ENCODE peak calls at places on chromosomes 1 and 21, in seven cellular contexts. One of them, this sample, is unnamed.

GRCh38 chr21:25733859-25734653 is 648 bp downstream of the ATP5PF start:
- DNase-seq in cardiac fibroblast: peak
- DNase-seq in WERI-Rb-1: no peak
- DNase-seq in spleen: peak
- DNase-seq in CD4-positive, alpha-beta T cell: no peak
- DNase-seq in gastrocnemius medialis: peak
- DNase-seq in choroid plexus epithelial cell: peak
- DNase-seq in this sample: no peak

GRCh38 chr21:29382029-29382654 is 83.4 kb downstream of the BACH1 start:
- DNase-seq in cardiac fibroblast: peak
- DNase-seq in WERI-Rb-1: no peak
- DNase-seq in spleen: no peak
- DNase-seq in CD4-positive, alpha-beta T cell: no peak
- DNase-seq in gastrocnemius medialis: no peak
- DNase-seq in choroid plexus epithelial cell: peak
- DNase-seq in this sample: no peak

GRCh38 chr1:234607091-234608025 is 2.6 kb downstream of the IRF2BP2 start:
- DNase-seq in cardiac fibroblast: peak
- DNase-seq in WERI-Rb-1: peak
- DNase-seq in spleen: peak
- DNase-seq in CD4-positive, alpha-beta T cell: peak
- DNase-seq in gastrocnemius medialis: no peak
- DNase-seq in choroid plexus epithelial cell: no peak
- DNase-seq in this sample: peak

GRCh38 chr1:37746806-37747205 is 18.1 kb downstream of the EPHA10 start:
- DNase-seq in cardiac fibroblast: no peak
- DNase-seq in WERI-Rb-1: no peak
- DNase-seq in spleen: no peak
- DNase-seq in CD4-positive, alpha-beta T cell: no peak
- DNase-seq in gastrocnemius medialis: no peak
- DNase-seq in choroid plexus epithelial cell: no peak
- DNase-seq in this sample: no peak

GRCh38 chr1:166165661-166166399 is 971 bp downstream of the FAM78B start:
- DNase-seq in cardiac fibroblast: no peak
- DNase-seq in WERI-Rb-1: peak
- DNase-seq in spleen: peak
- DNase-seq in CD4-positive, alpha-beta T cell: no peak
- DNase-seq in gastrocnemius medialis: peak
- DNase-seq in choroid plexus epithelial cell: no peak
- DNase-seq in this sample: peak

GRCh38 chr1:30416221-30416820 is 307.1 kb downstream of the MATN1 start:
- DNase-seq in cardiac fibroblast: no peak
- DNase-seq in WERI-Rb-1: no peak
- DNase-seq in spleen: no peak
- DNase-seq in CD4-positive, alpha-beta T cell: no peak
- DNase-seq in gastrocnemius medialis: no peak
- DNase-seq in choroid plexus epithelial cell: no peak
- DNase-seq in this sample: no peak

GRCh38 chr1:77832889-77833288 is 53.4 kb downstream of the MIGA1 start:
- DNase-seq in cardiac fibroblast: peak
- DNase-seq in WERI-Rb-1: no peak
- DNase-seq in spleen: no peak
- DNase-seq in CD4-positive, alpha-beta T cell: no peak
- DNase-seq in gastrocnemius medialis: peak
- DNase-seq in choroid plexus epithelial cell: peak
- DNase-seq in this sample: no peak

GRCh38 chr1:76697361-76697760 is 169.9 kb upstream of the ST6GALNAC5 start:
- DNase-seq in cardiac fibroblast: no peak
- DNase-seq in WERI-Rb-1: no peak
- DNase-seq in spleen: no peak
- DNase-seq in CD4-positive, alpha-beta T cell: no peak
- DNase-seq in gastrocnemius medialis: no peak
- DNase-seq in choroid plexus epithelial cell: no peak
- DNase-seq in this sample: no peak

GRCh38 chr1:77513839-77514763 is 168.4 kb downstream of the ZZZ3 start:
- DNase-seq in cardiac fibroblast: peak
- DNase-seq in WERI-Rb-1: no peak
- DNase-seq in spleen: no peak
- DNase-seq in CD4-positive, alpha-beta T cell: no peak
- DNase-seq in gastrocnemius medialis: no peak
- DNase-seq in choroid plexus epithelial cell: peak
- DNase-seq in this sample: no peak

GRCh38 chr21:28793043-28793442 is 199.6 kb downstream of the LTN1 start:
- DNase-seq in cardiac fibroblast: peak
- DNase-seq in WERI-Rb-1: no peak
- DNase-seq in spleen: no peak
- DNase-seq in CD4-positive, alpha-beta T cell: no peak
- DNase-seq in gastrocnemius medialis: no peak
- DNase-seq in choroid plexus epithelial cell: peak
- DNase-seq in this sample: no peak

GRCh38 chr1:221165331-221166161 is 286.3 kb downstream of the HLX start:
- DNase-seq in cardiac fibroblast: peak
- DNase-seq in WERI-Rb-1: no peak
- DNase-seq in spleen: no peak
- DNase-seq in CD4-positive, alpha-beta T cell: no peak
- DNase-seq in gastrocnemius medialis: no peak
- DNase-seq in choroid plexus epithelial cell: no peak
- DNase-seq in this sample: no peak

GRCh38 chr1:176745945-176746344 is 283.0 kb downstream of the PAPPA2 start:
- DNase-seq in cardiac fibroblast: peak
- DNase-seq in WERI-Rb-1: peak
- DNase-seq in spleen: no peak
- DNase-seq in CD4-positive, alpha-beta T cell: no peak
- DNase-seq in gastrocnemius medialis: no peak
- DNase-seq in choroid plexus epithelial cell: no peak
- DNase-seq in this sample: no peak

GRCh38 chr1:193472838-193473398 is 286.5 kb upstream of the B3GALT2 start:
- DNase-seq in cardiac fibroblast: no peak
- DNase-seq in WERI-Rb-1: no peak
- DNase-seq in spleen: no peak
- DNase-seq in CD4-positive, alpha-beta T cell: no peak
- DNase-seq in gastrocnemius medialis: no peak
- DNase-seq in choroid plexus epithelial cell: no peak
- DNase-seq in this sample: no peak

GRCh38 chr1:219438386-219438785 is 174.5 kb downstream of the ZC3H11B start:
- DNase-seq in cardiac fibroblast: no peak
- DNase-seq in WERI-Rb-1: no peak
- DNase-seq in spleen: no peak
- DNase-seq in CD4-positive, alpha-beta T cell: no peak
- DNase-seq in gastrocnemius medialis: no peak
- DNase-seq in choroid plexus epithelial cell: no peak
- DNase-seq in this sample: no peak

GRCh38 chr1:181257117-181257516 is 168.6 kb downstream of the IER5 start:
- DNase-seq in cardiac fibroblast: no peak
- DNase-seq in WERI-Rb-1: no peak
- DNase-seq in spleen: no peak
- DNase-seq in CD4-positive, alpha-beta T cell: no peak
- DNase-seq in gastrocnemius medialis: no peak
- DNase-seq in choroid plexus epithelial cell: no peak
- DNase-seq in this sample: no peak

GRCh38 chr1:114081145-114082046 is 72.3 kb downstream of the SYT6 start:
- DNase-seq in cardiac fibroblast: no peak
- DNase-seq in WERI-Rb-1: no peak
- DNase-seq in spleen: no peak
- DNase-seq in CD4-positive, alpha-beta T cell: no peak
- DNase-seq in gastrocnemius medialis: no peak
- DNase-seq in choroid plexus epithelial cell: no peak
- DNase-seq in this sample: no peak

GRCh38 chr1:205447457-205448415 is 8.1 kb downstream of the BLACAT1 start:
- DNase-seq in cardiac fibroblast: peak
- DNase-seq in WERI-Rb-1: peak
- DNase-seq in spleen: peak
- DNase-seq in CD4-positive, alpha-beta T cell: no peak
- DNase-seq in gastrocnemius medialis: no peak
- DNase-seq in choroid plexus epithelial cell: no peak
- DNase-seq in this sample: no peak

GRCh38 chr1:159826436-159827101 is at the start of gene SLAMF8:
- DNase-seq in cardiac fibroblast: no peak
- DNase-seq in WERI-Rb-1: no peak
- DNase-seq in spleen: peak
- DNase-seq in CD4-positive, alpha-beta T cell: peak
- DNase-seq in gastrocnemius medialis: peak
- DNase-seq in choroid plexus epithelial cell: no peak
- DNase-seq in this sample: no peak

GRCh38 chr1:115337633-115338456 is at the start of gene NGF:
- DNase-seq in cardiac fibroblast: peak
- DNase-seq in WERI-Rb-1: peak
- DNase-seq in spleen: no peak
- DNase-seq in CD4-positive, alpha-beta T cell: no peak
- DNase-seq in gastrocnemius medialis: no peak
- DNase-seq in choroid plexus epithelial cell: peak
- DNase-seq in this sample: peak

GRCh38 chr1:165828103-165828558 is 717 bp downstream of the UCK2 start:
- DNase-seq in cardiac fibroblast: peak
- DNase-seq in WERI-Rb-1: peak
- DNase-seq in spleen: peak
- DNase-seq in CD4-positive, alpha-beta T cell: peak
- DNase-seq in gastrocnemius medialis: peak
- DNase-seq in choroid plexus epithelial cell: peak
- DNase-seq in this sample: peak

GRCh38 chr1:34688358-34688757 is 66.5 kb upstream of the GJB5 start:
- DNase-seq in cardiac fibroblast: no peak
- DNase-seq in WERI-Rb-1: no peak
- DNase-seq in spleen: no peak
- DNase-seq in CD4-positive, alpha-beta T cell: no peak
- DNase-seq in gastrocnemius medialis: no peak
- DNase-seq in choroid plexus epithelial cell: no peak
- DNase-seq in this sample: no peak

GRCh38 chr1:27418326-27418761 is 25.9 kb downstream of the GPR3 start:
- DNase-seq in cardiac fibroblast: peak
- DNase-seq in WERI-Rb-1: no peak
- DNase-seq in spleen: no peak
- DNase-seq in CD4-positive, alpha-beta T cell: no peak
- DNase-seq in gastrocnemius medialis: peak
- DNase-seq in choroid plexus epithelial cell: peak
- DNase-seq in this sample: no peak

GRCh38 chr1:61083014-61083798 is 845 bp downstream of the NFIA start:
- DNase-seq in cardiac fibroblast: peak
- DNase-seq in WERI-Rb-1: peak
- DNase-seq in spleen: peak
- DNase-seq in CD4-positive, alpha-beta T cell: peak
- DNase-seq in gastrocnemius medialis: no peak
- DNase-seq in choroid plexus epithelial cell: no peak
- DNase-seq in this sample: peak

GRCh38 chr1:219372916-219373615 is 199.4 kb downstream of the LYPLAL1 start:
- DNase-seq in cardiac fibroblast: no peak
- DNase-seq in WERI-Rb-1: no peak
- DNase-seq in spleen: no peak
- DNase-seq in CD4-positive, alpha-beta T cell: no peak
- DNase-seq in gastrocnemius medialis: no peak
- DNase-seq in choroid plexus epithelial cell: no peak
- DNase-seq in this sample: no peak

GRCh38 chr1:54577612-54578011 is 29.6 kb downstream of the ACOT11 start:
- DNase-seq in cardiac fibroblast: peak
- DNase-seq in WERI-Rb-1: no peak
- DNase-seq in spleen: peak
- DNase-seq in CD4-positive, alpha-beta T cell: no peak
- DNase-seq in gastrocnemius medialis: peak
- DNase-seq in choroid plexus epithelial cell: peak
- DNase-seq in this sample: no peak

GRCh38 chr1:182718311-182718710 is 33.9 kb upstream of the RGS8 start:
- DNase-seq in cardiac fibroblast: no peak
- DNase-seq in WERI-Rb-1: no peak
- DNase-seq in spleen: no peak
- DNase-seq in CD4-positive, alpha-beta T cell: no peak
- DNase-seq in gastrocnemius medialis: no peak
- DNase-seq in choroid plexus epithelial cell: no peak
- DNase-seq in this sample: no peak
- TF ChIP-seq CTCF in cardiac fibroblast: no peak
- TF ChIP-seq CTCF in WERI-Rb-1: peak
- TF ChIP-seq CTCF in spleen: no peak
- TF ChIP-seq CTCF in CD4-positive, alpha-beta T cell: no peak
- TF ChIP-seq CTCF in gastrocnemius medialis: no peak
- TF ChIP-seq CTCF in choroid plexus epithelial cell: no peak
- TF ChIP-seq CTCF in this sample: no peak

DNA sequence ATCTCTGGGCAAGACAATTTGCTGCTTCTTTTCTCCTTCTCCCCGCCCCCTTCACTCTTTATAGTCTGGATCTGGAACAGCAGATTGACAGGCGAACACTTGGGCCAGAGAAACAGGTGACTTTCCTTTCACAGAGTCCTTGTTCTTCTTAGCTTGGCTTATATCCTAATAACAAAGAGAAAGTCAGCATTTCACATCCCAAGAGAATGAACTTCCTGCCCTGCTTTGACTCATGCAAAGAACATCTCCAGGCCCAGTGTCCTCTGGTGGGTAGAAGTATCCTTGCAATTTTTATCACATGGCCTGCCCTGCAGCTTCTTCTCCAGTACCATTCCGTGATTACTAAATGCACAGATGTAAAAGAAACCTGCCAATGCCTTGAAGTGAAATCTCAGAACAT is 764.4 kb downstream of the ADGRL2 start:
- DNase-seq in cardiac fibroblast: peak
- DNase-seq in WERI-Rb-1: peak
- DNase-seq in spleen: no peak
- DNase-seq in CD4-positive, alpha-beta T cell: no peak
- DNase-seq in gastrocnemius medialis: peak
- DNase-seq in choroid plexus epithelial cell: peak
- DNase-seq in this sample: no peak
- TF ChIP-seq CTCF in cardiac fibroblast: peak
- TF ChIP-seq CTCF in WERI-Rb-1: no peak
- TF ChIP-seq CTCF in spleen: no peak
- TF ChIP-seq CTCF in CD4-positive, alpha-beta T cell: no peak
- TF ChIP-seq CTCF in gastrocnemius medialis: no peak
- TF ChIP-seq CTCF in choroid plexus epithelial cell: peak
- TF ChIP-seq CTCF in this sample: no peak

GRCh38 chr1:174880171-174880570 is 119.6 kb upstream of the CACYBP start:
- DNase-seq in cardiac fibroblast: no peak
- DNase-seq in WERI-Rb-1: no peak
- DNase-seq in spleen: no peak
- DNase-seq in CD4-positive, alpha-beta T cell: no peak
- DNase-seq in gastrocnemius medialis: no peak
- DNase-seq in choroid plexus epithelial cell: peak
- DNase-seq in this sample: no peak

GRCh38 chr1:174884001-174884400 is 115.7 kb upstream of the CACYBP start:
- DNase-seq in cardiac fibroblast: no peak
- DNase-seq in WERI-Rb-1: no peak
- DNase-seq in spleen: no peak
- DNase-seq in CD4-positive, alpha-beta T cell: no peak
- DNase-seq in gastrocnemius medialis: no peak
- DNase-seq in choroid plexus epithelial cell: no peak
- DNase-seq in this sample: no peak

GRCh38 chr1:174883361-174883760 is 116.4 kb upstream of the CACYBP start:
- DNase-seq in cardiac fibroblast: peak
- DNase-seq in WERI-Rb-1: no peak
- DNase-seq in spleen: no peak
- DNase-seq in CD4-positive, alpha-beta T cell: no peak
- DNase-seq in gastrocnemius medialis: no peak
- DNase-seq in choroid plexus epithelial cell: peak
- DNase-seq in this sample: no peak
- TF ChIP-seq CTCF in cardiac fibroblast: no peak
- TF ChIP-seq CTCF in WERI-Rb-1: peak
- TF ChIP-seq CTCF in spleen: no peak
- TF ChIP-seq CTCF in CD4-positive, alpha-beta T cell: peak
- TF ChIP-seq CTCF in gastrocnemius medialis: no peak
- TF ChIP-seq CTCF in choroid plexus epithelial cell: peak
- TF ChIP-seq CTCF in this sample: no peak

DNA sequence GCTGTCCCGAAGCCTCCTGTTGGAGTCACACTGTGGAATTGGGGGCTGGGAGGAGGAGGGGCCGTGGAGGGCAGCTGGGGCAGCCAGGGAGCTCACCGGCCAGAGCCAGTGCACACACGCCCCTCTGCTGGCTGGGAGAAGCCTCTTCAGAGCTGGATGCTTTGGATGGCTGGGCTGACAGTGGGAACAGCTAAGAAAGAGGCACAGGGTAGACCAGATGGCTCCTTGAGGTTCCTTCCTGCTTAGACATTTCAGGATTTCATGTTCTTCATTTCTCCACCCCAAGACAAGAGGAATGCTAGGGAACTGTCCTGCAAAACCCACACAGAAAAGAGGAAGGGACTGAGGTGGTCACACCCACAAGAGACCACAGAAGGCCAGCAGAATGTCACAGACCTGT is 254.8 kb upstream of the VAMP3 start:
- DNase-seq in cardiac fibroblast: no peak
- DNase-seq in WERI-Rb-1: peak
- DNase-seq in spleen: no peak
- DNase-seq in CD4-positive, alpha-beta T cell: no peak
- DNase-seq in gastrocnemius medialis: no peak
- DNase-seq in choroid plexus epithelial cell: peak
- DNase-seq in this sample: peak
- TF ChIP-seq CTCF in cardiac fibroblast: no peak
- TF ChIP-seq CTCF in WERI-Rb-1: peak
- TF ChIP-seq CTCF in spleen: no peak
- TF ChIP-seq CTCF in CD4-positive, alpha-beta T cell: no peak
- TF ChIP-seq CTCF in gastrocnemius medialis: no peak
- TF ChIP-seq CTCF in choroid plexus epithelial cell: peak
- TF ChIP-seq CTCF in this sample: no peak